ENCODE peak calls at places on chromosomes 6 and 20, in nine cellular contexts. Q is transverse colon, H is sigmoid colon, F is GM23338, E is heart left ventricle, O is mucosa of descending colon, K is K562, M is body of pancreas, J is astrocyte. A is an unnamed sample. For H3K36me3, the result is how much of the 10 kb centered on the place peaks cover.

GRCh38 chr6:36349240-36349639 is 12.6 kb upstream of the BNIP5 start:
- DNase-seq in H (no peak), M (no peak), J (no peak), O (peak), K (no peak), Q (peak), E (no peak), F (no peak), A (no peak)

GRCh38 chr6:170063431-170063830 is 227.4 kb downstream of the DLL1 start:
- DNase-seq in H (peak), E (no peak), M (no peak), O (no peak), Q (peak), K (no peak), F (no peak), J (no peak), A (no peak)

GRCh38 chr20:51411867-51412266 is 130.7 kb downstream of the NFATC2 start:
- DNase-seq in M (no peak), K (no peak), J (no peak), F (peak), O (no peak), E (no peak), Q (no peak), H (no peak), A (no peak)

GRCh38 chr6:35299674-35300073 is 2.1 kb downstream of the DEF6 start:
- DNase-seq in Q (peak), E (peak), H (peak), O (peak), M (no peak), J (no peak), K (no peak), F (no peak), A (no peak)

GRCh38 chr6:42889815-42890214 is 10.4 kb downstream of the RPL7L1 start:
- DNase-seq in O (no peak), F (peak), H (no peak), K (no peak), M (no peak), Q (no peak), E (no peak), J (no peak), A (no peak)

GRCh38 chr6:125612400-125612846 is 137.0 kb upstream of the HEY2 start:
- DNase-seq in Q (no peak), F (no peak), E (no peak), J (no peak), H (no peak), K (no peak), M (no peak), O (no peak), A (no peak)

GRCh38 chr20:63536997-63537524 is at the start of gene PTK6:
- DNase-seq in K (peak), Q (peak), E (no peak), H (no peak), J (no peak), O (peak), M (no peak), F (no peak), A (no peak)

GRCh38 chr6:21201181-21201580 is 392.4 kb upstream of the SOX4 start:
- DNase-seq in J (no peak), K (no peak), O (no peak), H (no peak), M (no peak), Q (no peak), E (no peak), F (no peak), A (no peak)

GRCh38 chr20:50399003-50399916 is 110.9 kb upstream of the PTPN1 start:
- DNase-seq in K (peak), O (no peak), M (no peak), H (peak), Q (peak), F (no peak), E (peak), J (peak), A (no peak)

GRCh38 chr6:3307436-3307835 is 48.7 kb downstream of the PSMG4 start:
- DNase-seq in K (no peak), M (no peak), H (peak), O (no peak), J (no peak), E (no peak), Q (no peak), F (no peak), A (no peak)

GRCh38 chr20:20373046-20373706 is 5.3 kb downstream of the INSM1 start:
- DNase-seq in J (peak), O (no peak), F (no peak), H (no peak), E (no peak), K (no peak), Q (no peak), M (no peak), A (peak)

GRCh38 chr20:21048841-21049273 is 57.3 kb downstream of the LINC00237 start:
- DNase-seq in Q (peak), O (peak), M (peak), F (peak), J (no peak), H (no peak), E (no peak), K (peak), A (no peak)

GRCh38 chr6:45428734-45429133 is 51.0 kb upstream of the SUPT3H start:
- DNase-seq in H (no peak), O (no peak), K (no peak), E (no peak), Q (no peak), J (no peak), M (no peak), F (no peak), A (no peak)

GRCh38 chr20:2838170-2838797 is 2.2 kb downstream of the PCED1A start:
- DNase-seq in K (no peak), J (no peak), F (no peak), O (no peak), H (no peak), M (no peak), Q (no peak), E (no peak), A (no peak)

GRCh38 chr20:13022401-13023170 is 13.8 kb downstream of the SPTLC3 start:
- DNase-seq in M (no peak), H (no peak), F (no peak), K (no peak), Q (no peak), O (no peak), J (peak), E (no peak), A (no peak)

GRCh38 chr6:16527691-16528090 is 233.6 kb downstream of the ATXN1 start:
- DNase-seq in M (no peak), K (no peak), O (no peak), J (no peak), Q (no peak), H (no peak), F (no peak), E (no peak), A (no peak)

GRCh38 chr20:53926428-53927028 is 143.9 kb downstream of the BCAS1 start:
- DNase-seq in J (peak), O (no peak), F (no peak), K (no peak), Q (peak), H (no peak), M (no peak), E (no peak), A (peak)

GRCh38 chr20:42530855-42531674 is 658.6 kb downstream of the PTPRT start:
- DNase-seq in F (peak), O (no peak), M (peak), J (no peak), E (no peak), Q (no peak), K (peak), H (no peak), A (no peak)

GRCh38 chr6:152099816-152100618 is 292.5 kb downstream of the ESR1 start:
- DNase-seq in O (no peak), H (no peak), J (no peak), F (no peak), Q (peak), M (no peak), K (no peak), E (peak), A (no peak)

GRCh38 chr20:51513545-51513944 is 29.0 kb downstream of the NFATC2 start:
- DNase-seq in K (peak), H (no peak), O (no peak), E (no peak), Q (no peak), M (no peak), J (no peak), F (no peak), A (no peak)

GRCh38 chr20:57030611-57031600 is 235.5 kb downstream of the BMP7 start:
- DNase-seq in H (no peak), O (no peak), F (no peak), K (no peak), E (no peak), J (peak), M (no peak), Q (no peak), A (peak)

GRCh38 chr20:11013801-11014200 is 340.0 kb upstream of the JAG1 start:
- DNase-seq in H (no peak), J (no peak), O (no peak), Q (no peak), M (no peak), K (no peak), F (no peak), E (no peak), A (no peak)

GRCh38 chr20:10447028-10447427 is 11.9 kb downstream of the SLX4IP start:
- DNase-seq in H (no peak), O (no peak), K (peak), Q (peak), F (no peak), J (peak), E (no peak), M (no peak), A (peak)

GRCh38 chr6:151240036-151240685 is 394 bp downstream of the AKAP12 start:
- DNase-seq in O (peak), H (peak), E (peak), K (peak), J (peak), F (peak), Q (peak), M (peak), A (no peak)

GRCh38 chr20:2703716-2704475 is 11.3 kb downstream of the EBF4 start:
- DNase-seq in K (no peak), F (no peak), M (no peak), H (no peak), Q (no peak), E (no peak), O (no peak), J (no peak), A (no peak)

GRCh38 chr20:63702751-63703470 is 4.9 kb downstream of the ARFRP1 start:
- DNase-seq in F (no peak), M (no peak), K (peak), J (no peak), E (no peak), O (no peak), H (peak), Q (no peak), A (no peak)

GRCh38 chr6:39791850-39792500 is at the start of gene DAAM2:
- DNase-seq in O (peak), F (peak), E (peak), Q (peak), K (no peak), M (peak), H (peak), J (peak), A (no peak)

GRCh38 chr20:61804896-61805295 is 260.8 kb downstream of the TAF4 start:
- DNase-seq in Q (no peak), M (no peak), K (no peak), F (no peak), E (no peak), O (no peak), H (no peak), J (peak), A (no peak)

GRCh38 chr6:120410586-120410985 is 923.7 kb downstream of the TBC1D32 start:
- DNase-seq in H (no peak), O (no peak), F (no peak), E (no peak), Q (no peak), M (no peak), K (no peak), J (no peak), A (no peak)

GRCh38 chr6:8006208-8006607 is 58.0 kb downstream of the BLOC1S5 start:
- DNase-seq in M (no peak), H (no peak), K (peak), E (no peak), F (no peak), J (no peak), O (no peak), Q (no peak), A (no peak)

GRCh38 chr6:108998460-108998859 is 96.2 kb downstream of the SESN1 start:
- DNase-seq in J (no peak), F (no peak), M (no peak), O (no peak), Q (no peak), K (no peak), E (no peak), H (no peak), A (no peak)
- H3K36me3 ChIP-seq in J (under half), F (under half), M (under half), O (under half), Q (under half), K (under half), E (half or more), H (under half), A (under half)

GRCh38 chr6:163149535-163149848 is 265.0 kb upstream of the QKI start:
- DNase-seq in J (no peak), F (peak), M (no peak), Q (no peak), E (no peak), K (no peak), H (no peak), O (no peak), A (no peak)

GRCh38 chr6:163147988-163148387 is 266.5 kb upstream of the QKI start:
- DNase-seq in H (no peak), J (no peak), E (no peak), O (no peak), Q (no peak), F (peak), K (no peak), M (no peak), A (no peak)

GRCh38 chr6:163151212-163151611 is 263.3 kb upstream of the QKI start:
- DNase-seq in F (peak), H (no peak), M (no peak), E (no peak), K (no peak), J (no peak), O (no peak), Q (no peak), A (no peak)

GRCh38 chr6:163146036-163146435 is 268.5 kb upstream of the QKI start:
- DNase-seq in E (no peak), M (no peak), K (no peak), Q (no peak), O (no peak), J (peak), H (no peak), F (no peak), A (no peak)

DNA sequence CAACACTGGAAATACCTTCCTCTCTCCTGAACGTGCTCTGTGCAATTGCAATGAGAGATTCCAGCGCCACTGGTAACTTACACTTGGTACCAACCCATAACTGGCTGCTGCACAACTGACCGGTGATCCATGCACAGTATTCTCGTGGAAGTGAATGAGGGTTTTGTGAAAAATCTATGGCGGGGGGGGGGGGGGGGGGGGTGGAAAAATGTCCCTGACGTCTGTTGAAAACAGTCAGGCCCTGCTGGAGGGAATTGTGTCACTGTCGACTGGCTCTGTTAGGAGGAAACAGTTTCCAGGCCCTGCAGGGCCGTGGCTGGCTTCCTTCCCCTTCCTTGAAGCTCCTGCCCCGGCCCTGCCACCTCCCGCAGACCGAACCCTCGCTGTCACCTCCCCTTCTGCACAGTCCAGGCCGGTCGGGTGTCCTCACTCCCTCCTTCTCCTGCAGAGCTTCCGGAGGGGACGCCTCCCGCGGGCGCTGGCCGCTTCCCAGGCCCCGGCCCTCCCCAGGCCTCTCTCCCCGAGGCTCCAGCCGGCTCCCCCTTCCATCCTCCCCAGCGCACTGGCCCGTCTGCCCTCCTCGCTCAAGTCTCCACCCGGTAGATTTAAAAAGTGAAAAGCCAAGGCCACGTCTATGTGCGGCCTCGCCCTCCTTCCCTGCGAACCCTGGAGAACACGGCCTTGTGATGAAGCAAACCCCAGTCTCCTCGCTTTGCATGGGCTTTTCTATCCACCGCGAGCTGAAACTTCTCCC is 265.6 kb upstream of the QKI start:
- DNase-seq in H (peak), K (no peak), O (no peak), Q (no peak), J (no peak), M (no peak), E (no peak), F (no peak), A (no peak)
- H3K4me3 ChIP-seq in H (peak), K (no peak), O (no peak), Q (no peak), J (no peak), M (no peak), E (no peak), F (no peak), A (no peak)

GRCh38 chr20:35699127-35699913 is at the start of the genes NFS1 and ROMO1:
- DNase-seq in M (peak), Q (peak), F (peak), E (peak), H (peak), K (peak), O (peak), J (peak), A (peak)
- TF ChIP-seq CTCF in M (no peak), Q (no peak), F (peak), E (peak), H (no peak), K (peak), O (peak), J (no peak), A (peak)

GRCh38 chr6:89736887-89737286 is 82.7 kb downstream of the MDN1 start:
- DNase-seq in E (no peak), H (no peak), Q (no peak), F (no peak), M (no peak), J (no peak), K (no peak), O (no peak), A (no peak)
- H3K36me3 ChIP-seq in E (half or more), H (under half), Q (under half), F (half or more), M (under half), J (under half), K (half or more), O (under half), A (under half)

GRCh38 chr6:6002809-6003333 is 3.9 kb downstream of the NRN1 start:
- DNase-seq in H (no peak), M (no peak), E (no peak), J (no peak), Q (no peak), F (no peak), K (no peak), O (no peak), A (no peak)

GRCh38 chr6:6002005-6002808 is 4.5 kb downstream of the NRN1 start:
- DNase-seq in E (no peak), Q (no peak), F (peak), H (no peak), K (no peak), O (no peak), J (no peak), M (no peak), A (no peak)

GRCh38 chr6:6003334-6004146 is 3.2 kb downstream of the NRN1 start:
- DNase-seq in Q (no peak), H (no peak), F (peak), O (no peak), K (no peak), M (no peak), E (no peak), J (no peak), A (no peak)

GRCh38 chr6:6005467-6006427 is 978 bp downstream of the NRN1 start:
- DNase-seq in O (no peak), M (no peak), E (no peak), Q (no peak), K (no peak), F (peak), J (no peak), H (no peak), A (no peak)

DNA sequence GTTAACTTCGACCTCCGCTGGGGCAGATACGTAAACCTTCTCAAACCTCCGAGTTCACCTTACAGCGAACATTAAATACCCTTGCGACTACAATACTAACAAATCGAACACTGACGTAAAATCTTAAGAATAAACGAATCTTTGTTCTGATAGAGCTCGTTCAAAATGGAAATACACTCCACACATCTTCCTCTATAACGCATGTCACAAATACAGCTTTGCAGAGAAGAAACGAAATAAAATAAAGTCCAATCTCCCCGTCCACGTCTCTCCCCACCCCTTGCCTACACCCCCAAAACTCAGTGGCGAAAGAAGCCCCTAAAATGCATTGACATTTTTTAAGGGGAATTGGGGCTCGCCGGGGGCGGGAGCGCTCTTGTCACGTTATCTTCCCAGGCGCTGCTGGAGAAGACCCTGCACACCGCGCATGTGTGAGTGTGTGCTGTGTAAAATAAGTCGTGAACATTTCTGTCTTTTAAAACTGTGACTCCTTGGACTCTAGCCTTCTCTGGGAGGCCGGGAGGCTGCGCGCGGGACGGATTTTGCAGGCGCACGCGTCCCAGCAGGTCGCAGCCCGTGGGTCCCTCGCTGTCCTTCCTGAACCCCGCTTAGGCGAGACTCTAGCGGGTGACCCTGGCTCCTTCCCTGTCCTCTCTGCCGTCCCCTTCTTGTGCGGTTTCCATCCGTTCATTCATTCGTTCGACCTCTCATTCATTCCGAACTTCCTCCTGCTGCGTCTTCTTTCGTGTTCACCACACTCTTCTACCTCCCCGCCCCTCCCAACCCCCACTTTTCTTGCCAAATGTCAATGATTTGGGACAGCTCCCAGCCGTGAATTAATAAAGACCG is 2.4 kb downstream of the NRN1 start:
- DNase-seq in M (no peak), J (no peak), H (no peak), E (no peak), O (no peak), F (peak), K (no peak), Q (no peak), A (no peak)
- H3K4me3 ChIP-seq in M (no peak), J (no peak), H (peak), E (peak), O (no peak), F (peak), K (no peak), Q (no peak), A (peak)

GRCh38 chr6:168355716-168356522 is 36.3 kb upstream of the DACT2 start:
- DNase-seq in H (peak), J (no peak), Q (peak), M (peak), K (peak), F (peak), O (peak), E (peak), A (no peak)
- TF ChIP-seq CTCF in H (peak), J (peak), Q (peak), M (peak), K (peak), F (peak), O (peak), E (peak), A (peak)

GRCh38 chr6:15477746-15478145 is 185.1 kb downstream of the DTNBP1 start:
- DNase-seq in E (no peak), M (no peak), K (no peak), Q (no peak), F (no peak), O (no peak), J (no peak), H (no peak), A (no peak)

GRCh38 chr6:15480546-15480945 is 182.3 kb downstream of the DTNBP1 start:
- DNase-seq in J (no peak), F (no peak), K (no peak), H (no peak), Q (no peak), E (no peak), M (no peak), O (no peak), A (no peak)

GRCh38 chr6:15481892-15482291 is 180.9 kb downstream of the DTNBP1 start:
- DNase-seq in E (no peak), O (no peak), K (peak), H (no peak), Q (no peak), M (no peak), F (no peak), J (no peak), A (no peak)

GRCh38 chr6:15481414-15481813 is 181.4 kb downstream of the DTNBP1 start:
- DNase-seq in Q (no peak), K (no peak), O (no peak), J (no peak), M (no peak), E (no peak), H (no peak), F (no peak), A (no peak)

GRCh38 chr6:15479761-15480160 is 183.1 kb downstream of the DTNBP1 start:
- DNase-seq in Q (no peak), H (no peak), O (no peak), J (peak), E (peak), F (no peak), K (no peak), M (no peak), A (no peak)
- H3K36me3 ChIP-seq in Q (under half), H (under half), O (under half), J (under half), E (under half), F (under half), K (under half), M (under half), A (under half)